ENCODE peak calls at places on chromosomes 16 and 17, in five cellular contexts. U, Y, E, C and T are unnamed samples.

GRCh38 chr17:49913226-49914095 is 55.5 kb upstream of the DLX4 start:
- DNase-seq in C (no peak), U (no peak), E (peak; percentile 42), Y (no peak), T (peak; percentile 42)

GRCh38 chr17:50270430-50271172 is 3.7 kb upstream of the TMEM92 start:
- DNase-seq in E (no peak), C (peak; percentile 37), Y (no peak), U (peak; percentile 65), T (no peak)

GRCh38 chr16:81912395-81912794 is 98.9 kb downstream of the SDR42E1 start:
- DNase-seq in E (no peak), U (no peak), C (no peak), Y (no peak), T (no peak)

GRCh38 chr17:45702666-45703266 is 81.4 kb upstream of the CRHR1 start:
- DNase-seq in Y (no peak), E (peak; percentile 29), U (no peak), C (no peak), T (peak; percentile 22)

GRCh38 chr17:49361902-49362722 is at the start of gene ZNF652:
- DNase-seq in Y (peak; percentile 98), C (peak; percentile 91), E (peak; percentile 96), U (peak; percentile 99), T (peak; percentile 80)

GRCh38 chr17:50458290-50458689 is 10.4 kb downstream of the CHAD start:
- DNase-seq in C (no peak), U (no peak), E (peak; percentile 19), Y (no peak), T (no peak)

GRCh38 chr16:2095315-2095853 is 40.3 kb downstream of the PKD1 start:
- DNase-seq in Y (no peak), U (no peak), E (peak; percentile 17), C (no peak), T (no peak)

GRCh38 chr16:24966031-24966430 is 49.1 kb downstream of the ARHGAP17 start:
- DNase-seq in U (peak; percentile 8), C (no peak), E (no peak), Y (no peak), T (no peak)

GRCh38 chr16:19152042-19152441 is 16.0 kb upstream of the SYT17 start:
- DNase-seq in Y (no peak), U (no peak), E (no peak), C (no peak), T (no peak)

GRCh38 chr17:80263253-80264047 is 2.8 kb downstream of the RNF213 start:
- DNase-seq in Y (peak; percentile 79), E (peak; percentile 77), U (peak; percentile 62), C (peak; percentile 63), T (peak; percentile 52)

GRCh38 chr16:52496051-52496876 is 50.7 kb downstream of the TOX3 start:
- DNase-seq in Y (no peak), U (no peak), E (no peak), C (no peak), T (no peak)

GRCh38 chr16:29712770-29713169 is 33.0 kb downstream of the C16orf54 start:
- DNase-seq in U (no peak), Y (no peak), E (no peak), C (no peak), T (no peak)

GRCh38 chr16:66364117-66364958 is 2.2 kb upstream of the CDH5 start:
- DNase-seq in Y (no peak), E (no peak), U (no peak), C (peak; percentile 65), T (no peak)

GRCh38 chr16:22624038-22624656 is 113.5 kb downstream of the NPIPB5 start:
- DNase-seq in E (no peak), Y (no peak), U (no peak), C (no peak), T (no peak)

GRCh38 chr17:35069311-35069710 is 5.8 kb upstream of the RFFL start:
- DNase-seq in Y (no peak), C (no peak), E (no peak), U (no peak), T (no peak)

GRCh38 chr16:69225136-69225535 is 38.2 kb downstream of the SNTB2 start:
- DNase-seq in Y (no peak), U (no peak), C (no peak), E (no peak), T (no peak)

GRCh38 chr17:75313941-75314550 is 24.8 kb upstream of the SLC25A19 start:
- DNase-seq in U (no peak), E (no peak), C (no peak), Y (no peak), T (no peak)

GRCh38 chr16:83513006-83513755 is 294.6 kb upstream of the HSBP1 start:
- DNase-seq in Y (no peak), C (no peak), U (no peak), E (peak; percentile 85), T (peak; percentile 47)

GRCh38 chr17:59512844-59513383 is 52.5 kb upstream of the DHX40 start:
- DNase-seq in U (no peak), E (no peak), Y (no peak), C (no peak), T (no peak)

GRCh38 chr17:75844530-75845057 is 390 bp upstream of the UNC13D start:
- DNase-seq in U (no peak), C (no peak), Y (peak; percentile 84), E (peak; percentile 38), T (no peak)

GRCh38 chr17:78394209-78394608 is 15.8 kb downstream of the PGS1 start:
- DNase-seq in U (no peak), Y (no peak), C (no peak), E (no peak), T (no peak)

GRCh38 chr17:78391051-78391431 is 12.6 kb downstream of the PGS1 start:
- DNase-seq in U (no peak), E (no peak), C (peak; percentile 2), Y (no peak), T (no peak)

GRCh38 chr17:78391843-78392242 is 13.4 kb downstream of the PGS1 start:
- DNase-seq in E (peak; percentile 82), U (no peak), Y (no peak), C (no peak), T (peak; percentile 85)

GRCh38 chr17:78390241-78391050 is 12.0 kb downstream of the PGS1 start:
- DNase-seq in U (peak; percentile 62), C (peak; percentile 14), Y (no peak), E (no peak), T (peak; percentile 29)

DNA sequence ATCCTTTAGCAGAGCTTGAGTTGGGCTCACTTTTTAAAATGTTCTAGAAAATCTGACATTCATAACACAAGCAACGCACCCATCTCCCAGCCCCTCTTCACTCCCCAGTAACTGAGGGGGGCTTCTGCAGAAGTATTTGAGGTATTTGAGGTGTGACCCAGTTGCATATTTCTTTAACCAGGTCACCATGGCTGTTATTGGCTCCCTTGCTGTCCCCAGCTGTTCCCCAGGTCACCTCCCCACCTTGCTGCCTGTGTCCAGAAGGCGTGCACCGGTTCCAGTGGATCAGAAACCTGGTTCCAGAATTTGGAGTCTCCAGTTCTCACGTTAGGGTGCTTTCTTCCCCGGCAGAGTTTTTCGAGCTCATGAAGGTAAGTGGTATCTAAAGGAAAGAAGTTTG is 13.8 kb downstream of the PGS1 start:
- DNase-seq in U (no peak), E (no peak), Y (no peak), C (no peak), T (no peak)
- H3K4me1 ChIP-seq in U (peaks cover 5% of the 10 kb centered on the region), E (peaks cover 33% of the 10 kb centered on the region), Y (peaks cover 27% of the 10 kb centered on the region), C (peaks cover 23% of the 10 kb centered on the region), T (peaks cover 12% of the 10 kb centered on the region)

DNA sequence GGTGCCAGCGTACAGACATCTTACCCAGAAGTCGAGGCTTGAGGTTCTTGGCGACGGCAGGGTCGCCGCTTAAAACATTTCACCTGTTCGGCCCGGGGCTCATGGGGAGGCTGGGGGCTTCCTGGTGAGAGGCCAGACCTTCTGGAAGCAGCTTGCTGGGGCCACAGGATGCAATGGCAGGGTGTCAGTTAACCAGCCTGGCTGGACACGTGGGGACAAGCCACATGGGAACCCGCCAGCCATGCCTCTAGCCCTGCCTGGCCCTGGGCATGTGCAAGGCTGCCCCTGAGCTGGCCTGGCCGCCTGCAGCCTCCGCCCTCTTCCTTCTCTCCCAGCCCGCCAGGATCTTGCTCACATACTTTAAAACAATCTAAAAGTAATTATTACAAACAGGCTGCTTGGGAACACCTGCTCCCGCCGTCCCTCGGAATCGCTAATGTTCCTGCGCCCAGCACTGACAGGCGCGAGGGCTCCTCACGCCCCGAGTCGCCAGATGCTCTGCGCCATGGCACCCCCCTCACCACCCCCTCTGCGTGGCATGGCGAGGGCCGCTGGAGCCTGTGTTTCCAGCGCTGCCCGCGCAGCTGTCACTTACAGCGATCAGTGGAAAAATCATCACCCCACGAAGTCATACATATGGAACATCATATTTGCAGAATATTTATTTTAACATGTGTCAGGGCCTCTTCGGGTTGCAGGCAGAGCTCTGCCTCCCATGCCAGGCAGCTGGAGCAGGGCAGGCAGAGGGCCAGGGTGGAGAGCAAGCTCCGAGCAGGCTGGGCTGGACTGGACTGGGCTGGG is 188.7 kb upstream of the GSE1 start:
- DNase-seq in U (no peak), Y (peak; percentile 15), C (peak; percentile 9), E (no peak), T (no peak)
- H3K4me1 ChIP-seq in U (no peaks in the 10 kb centered on the region), Y (peaks cover 48% of the 10 kb centered on the region), C (no peaks in the 10 kb centered on the region), E (no peaks in the 10 kb centered on the region), T (no peaks in the 10 kb centered on the region)

DNA sequence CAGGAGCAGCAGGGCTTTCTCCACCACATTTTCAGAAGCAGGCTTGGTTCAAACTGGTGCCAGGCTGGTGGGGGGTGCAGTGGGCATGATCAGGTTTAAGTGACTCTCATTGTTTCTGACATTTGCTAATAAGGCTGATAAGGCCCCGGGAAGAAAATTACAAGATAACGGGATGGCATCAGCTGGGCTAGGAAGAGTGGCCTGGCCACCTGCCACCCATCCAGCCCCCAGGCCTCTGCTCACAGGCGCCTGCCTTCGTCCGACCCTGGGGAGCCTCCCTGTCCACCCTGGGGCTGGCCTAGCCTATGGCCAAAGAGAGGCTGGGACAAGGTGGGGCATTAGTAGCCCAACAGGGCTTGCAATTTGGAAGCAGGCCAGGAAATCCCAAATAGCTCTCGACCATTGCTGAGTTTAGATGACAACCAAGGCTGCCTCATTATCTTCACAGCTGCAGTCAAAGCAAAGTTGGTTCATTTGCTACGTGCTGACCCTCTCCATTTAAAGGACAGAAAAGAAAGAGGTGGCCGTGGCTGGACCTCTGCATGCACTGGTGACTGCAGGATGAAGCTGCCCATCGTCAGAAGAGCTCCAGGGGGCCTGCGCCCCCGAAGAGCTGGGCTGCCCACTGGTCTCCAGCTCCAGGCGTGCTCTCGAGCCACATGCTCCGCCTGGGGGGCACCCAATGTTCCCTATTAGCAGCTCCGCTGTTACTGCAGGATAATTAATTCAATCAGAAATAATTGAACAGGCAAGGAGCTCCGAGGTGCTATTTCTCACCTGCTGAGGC is 44.9 kb downstream of the PEMT start:
- DNase-seq in C (peak; percentile 17), Y (no peak), U (no peak), E (no peak), T (no peak)
- H3K4me1 ChIP-seq in C (no peaks in the 10 kb centered on the region), Y (peaks cover 14% of the 10 kb centered on the region), U (no peaks in the 10 kb centered on the region), E (peaks cover 8% of the 10 kb centered on the region), T (no peaks in the 10 kb centered on the region)

DNA sequence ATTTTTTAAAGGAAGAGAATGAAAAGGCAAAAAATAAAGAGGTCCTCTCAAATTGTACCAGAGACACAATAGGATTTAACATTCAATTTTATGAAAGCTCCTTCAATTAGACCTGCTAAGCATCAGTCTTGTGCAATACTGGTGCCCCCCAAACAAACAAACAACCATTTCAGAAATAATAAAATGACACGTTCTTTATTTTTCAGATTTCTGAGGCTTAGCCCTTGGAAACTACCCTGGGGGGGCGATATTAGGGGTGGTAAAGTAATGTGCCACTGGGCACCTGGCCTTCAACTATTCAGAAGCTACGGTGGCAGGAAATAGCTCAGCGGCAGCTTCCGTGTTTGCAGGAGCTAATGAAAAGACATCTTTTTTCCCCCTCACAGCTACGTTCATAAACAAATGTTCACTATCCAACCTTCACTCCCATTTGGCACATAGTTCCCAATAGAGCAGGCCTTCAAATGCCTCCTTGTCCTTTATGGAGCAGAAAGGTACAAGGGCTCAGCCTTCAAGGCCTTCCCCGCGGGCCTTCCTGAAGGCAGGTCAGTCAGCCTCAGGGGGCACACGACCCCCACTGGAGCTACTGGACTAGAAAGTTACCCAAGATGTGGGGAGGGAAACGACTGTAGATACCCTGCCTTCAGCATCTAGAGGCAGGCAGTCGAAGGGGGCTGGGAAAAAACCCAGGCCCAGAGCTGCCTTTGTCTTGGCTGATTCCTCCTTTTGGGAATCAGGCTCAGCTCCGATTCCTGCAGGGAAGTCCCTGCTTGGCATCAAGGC is 44.1 kb downstream of the TBX4 start:
- DNase-seq in Y (no peak), E (no peak), U (no peak), C (no peak), T (no peak)
- H3K4me1 ChIP-seq in Y (no peaks in the 10 kb centered on the region), E (peaks cover 15% of the 10 kb centered on the region), U (no peaks in the 10 kb centered on the region), C (no peaks in the 10 kb centered on the region), T (no peaks in the 10 kb centered on the region)